ENCODE peak calls at places on chromosome 1, in four cellular contexts. G, A, W and I are unnamed samples.
A peak's percentile ranks its signal among the peaks of the same experiment; 100 is the strongest.

GRCh38 chr1:178955391-178955954 is 70.2 kb upstream of the FAM20B start:
- DNase-seq in G (no peak), A (no peak), W (no peak), I (no peak)

GRCh38 chr1:24775348-24775747 is 30.1 kb downstream of the CLIC4 start:
- DNase-seq in G (no peak), A (no peak), W (no peak), I (no peak)

GRCh38 chr1:235513495-235514366 is 9.5 kb upstream of the B3GALNT2 start:
- DNase-seq in G (peak; percentile 78), A (peak; percentile 73), W (no peak), I (peak; percentile 41)

GRCh38 chr1:175043824-175044223 is 20.6 kb upstream of the MRPS14 start:
- DNase-seq in G (no peak), A (no peak), W (no peak), I (no peak)

GRCh38 chr1:154591206-154591605 is 16.8 kb downstream of the ADAR start:
- DNase-seq in G (no peak), A (no peak), W (no peak), I (no peak)

GRCh38 chr1:25028910-25029599 is 99.0 kb upstream of the RUNX3 start:
- DNase-seq in G (no peak), A (no peak), W (no peak), I (no peak)

GRCh38 chr1:206706298-206706791 is 21.6 kb downstream of the MAPKAPK2 start:
- DNase-seq in G (peak; percentile 83), A (peak; percentile 92), W (no peak), I (peak; percentile 22)

GRCh38 chr1:44576456-44577150 is 97.7 kb downstream of the TMEM53 start:
- DNase-seq in G (no peak), A (no peak), W (no peak), I (no peak)

GRCh38 chr1:74162333-74162732 is 35.6 kb downstream of the LRRIQ3 start:
- DNase-seq in G (no peak), A (peak; percentile 59), W (no peak), I (no peak)

GRCh38 chr1:76337777-76338176 is 263.2 kb downstream of the ST6GALNAC3 start:
- DNase-seq in G (no peak), A (no peak), W (no peak), I (no peak)

GRCh38 chr1:184489908-184490307 is 103.1 kb downstream of the C1orf21 start:
- DNase-seq in G (no peak), A (no peak), W (no peak), I (peak; percentile 45)

GRCh38 chr1:53541761-53542550 is 82.8 kb downstream of the DMRTB1 start:
- DNase-seq in G (peak; percentile 91), A (peak; percentile 90), W (peak; percentile 65), I (peak; percentile 73)

GRCh38 chr1:182595641-182596240 is 6.7 kb upstream of the RNASEL start:
- DNase-seq in G (peak; percentile 69), A (peak; percentile 69), W (peak; percentile 72), I (peak; percentile 82)

GRCh38 chr1:87473203-87473661 is 144.6 kb downstream of the LMO4 start:
- DNase-seq in G (no peak), A (no peak), W (no peak), I (peak; percentile 60)

GRCh38 chr1:229370601-229371021 is 27.8 kb upstream of the CCSAP start:
- DNase-seq in G (no peak), A (no peak), W (no peak), I (no peak)

GRCh38 chr1:212703991-212704564 is 4.4 kb upstream of the BATF3 start:
- DNase-seq in G (no peak), A (no peak), W (no peak), I (no peak)

GRCh38 chr1:212549503-212550017 is 59.0 kb upstream of the ATF3 start:
- DNase-seq in G (no peak), A (no peak), W (no peak), I (no peak)

GRCh38 chr1:206094024-206094423 is 23.2 kb downstream of the AVPR1B start:
- DNase-seq in G (no peak), A (no peak), W (no peak), I (no peak)

GRCh38 chr1:28097100-28097472 is 8.7 kb upstream of the EYA3 start:
- DNase-seq in G (no peak), A (no peak), W (no peak), I (no peak)

GRCh38 chr1:153532161-153532560 is 3.6 kb downstream of the S100A6 start:
- DNase-seq in G (no peak), A (no peak), W (no peak), I (no peak)

GRCh38 chr1:36964830-36965229 is 69.5 kb downstream of the GRIK3 start:
- DNase-seq in G (no peak), A (no peak), W (no peak), I (no peak)

GRCh38 chr1:54069792-54070548 is 16.6 kb downstream of the TCEANC2 start:
- DNase-seq in G (peak; percentile 76), A (peak; percentile 67), W (no peak), I (peak; percentile 38)

GRCh38 chr1:211241071-211241470 is 18.1 kb upstream of the RCOR3 start:
- DNase-seq in G (no peak), A (no peak), W (no peak), I (peak; percentile 55)

GRCh38 chr1:173887627-173888026 is 19.4 kb downstream of the ZBTB37 start:
- DNase-seq in G (no peak), A (no peak), W (no peak), I (peak; percentile 60)

GRCh38 chr1:47228644-47229030 is 3.4 kb downstream of the TAL1 start:
- DNase-seq in G (no peak), A (no peak), W (no peak), I (no peak)

GRCh38 chr1:4380564-4381168 is 273.7 kb upstream of the AJAP1 start:
- DNase-seq in G (no peak), A (no peak), W (no peak), I (no peak)

GRCh38 chr1:234613128-234613875 is 3.3 kb upstream of the IRF2BP2 start:
- DNase-seq in G (peak; percentile 94), A (peak; percentile 92), W (no peak), I (peak; percentile 92)

GRCh38 chr1:185156321-185156853 is 366 bp downstream of the TRMT1L start:
- DNase-seq in G (peak; percentile 63), A (no peak), W (no peak), I (no peak)

GRCh38 chr1:24927886-24928630 is 2.0 kb downstream of the RUNX3 start:
- DNase-seq in G (peak; percentile 41), A (no peak), W (no peak), I (no peak)

GRCh38 chr1:14784790-14785773 is 186.6 kb downstream of the KAZN start:
- DNase-seq in G (no peak), A (no peak), W (no peak), I (no peak)

GRCh38 chr1:20233866-20234265 is 47.5 kb upstream of the PLA2G2C start:
- DNase-seq in G (no peak), A (no peak), W (no peak), I (no peak)

GRCh38 chr1:118717893-118718292 is 270.2 kb downstream of the TBX15 start:
- DNase-seq in G (no peak), A (no peak), W (no peak), I (no peak)

GRCh38 chr1:40532062-40532389 is 589 bp downstream of the ZNF684 start:
- DNase-seq in G (no peak), A (no peak), W (no peak), I (no peak)
- H2AFZ ChIP-seq in G (peak overlapping the region; percentile 74), A (peak overlapping the region; percentile 97), W (no peak overlapping the region), I (peak overlapping the region; percentile 84)

DNA sequence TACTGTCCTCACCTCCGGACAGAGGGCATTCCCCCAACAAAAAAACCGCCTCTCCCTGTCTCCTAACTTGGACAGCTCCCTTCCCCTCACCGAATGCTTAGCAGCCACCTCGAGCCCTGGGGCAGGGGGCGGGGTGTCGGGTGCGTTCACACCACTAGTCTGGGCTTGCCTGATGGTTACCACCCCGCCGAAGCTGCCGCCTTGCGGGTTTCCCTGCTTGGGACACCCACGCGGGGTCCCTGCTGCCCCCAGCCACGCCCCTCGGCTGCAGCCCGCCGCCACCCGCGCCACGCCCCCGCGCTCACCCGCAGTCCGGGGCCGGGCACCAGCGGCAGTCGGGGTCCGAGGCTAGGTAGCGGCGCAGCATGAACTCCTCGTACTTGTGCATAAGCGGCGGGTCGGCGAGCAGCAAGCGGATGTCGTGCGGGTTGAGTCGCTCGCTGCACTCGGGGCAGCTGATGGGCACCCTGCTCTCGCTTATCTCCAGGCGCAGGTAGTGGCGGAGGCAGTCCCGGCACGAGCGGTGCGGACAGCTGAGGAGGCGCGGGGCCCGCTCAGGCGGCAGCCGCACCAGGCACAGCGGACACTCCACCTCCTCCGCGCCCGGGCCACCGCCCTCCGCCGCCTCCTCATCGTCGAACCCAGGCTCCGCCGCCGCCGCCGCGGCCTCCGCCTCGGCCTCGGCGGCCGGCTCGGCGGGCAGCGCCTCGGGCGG is 706 bp downstream of the RNF19B start:
- DNase-seq in G (peak; percentile 62), A (peak; percentile 33), W (peak; percentile 78), I (peak; percentile 87)
- H4K8ac ChIP-seq in G (peak overlapping the region; percentile 57), A (no peak overlapping the region), W (no peak overlapping the region), I (peak overlapping the region; percentile 24)

GRCh38 chr1:156599811-156600210 is 1.5 kb downstream of the GPATCH4 start:
- DNase-seq in G (peak; percentile 50), A (no peak), W (no peak), I (no peak)
- H3K9ac ChIP-seq in G (no peak overlapping the region), A (no peak overlapping the region), W (no peak overlapping the region), I (no peak overlapping the region)

DNA sequence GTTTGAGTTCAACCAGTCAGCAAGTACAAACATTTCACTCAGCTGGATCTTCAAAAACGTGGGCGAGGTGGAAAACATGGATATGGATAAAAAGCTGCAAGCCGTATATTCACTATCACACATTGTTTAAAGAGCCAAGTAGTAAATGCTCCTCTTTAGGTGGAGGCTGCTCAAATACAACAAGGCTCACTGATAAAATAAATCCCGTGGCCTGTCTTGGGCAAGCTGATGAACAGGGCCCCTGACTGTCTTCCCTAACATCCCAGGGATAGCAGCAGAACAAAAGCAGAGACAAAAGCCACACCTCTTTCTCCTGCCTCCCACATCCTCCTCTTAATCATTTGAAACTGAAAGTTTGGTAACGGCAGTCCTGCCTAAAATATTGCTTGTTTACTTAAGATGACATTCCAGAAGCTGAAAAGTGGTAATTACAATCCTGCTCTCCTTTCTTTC is 357.7 kb downstream of the TTLL7 start:
- DNase-seq in G (peak; percentile 70), A (no peak), W (peak; percentile 28), I (no peak)
- H2AFZ ChIP-seq in G (no peak overlapping the region), A (no peak overlapping the region), W (peak overlapping the region; percentile 45), I (no peak overlapping the region)

GRCh38 chr1:11592752-11593151 is 61.5 kb downstream of the FBXO2 start:
- DNase-seq in G (no peak), A (no peak), W (no peak), I (no peak)
- H4K8ac ChIP-seq in G (no peak overlapping the region), A (no peak overlapping the region), W (no peak overlapping the region), I (no peak overlapping the region)

DNA sequence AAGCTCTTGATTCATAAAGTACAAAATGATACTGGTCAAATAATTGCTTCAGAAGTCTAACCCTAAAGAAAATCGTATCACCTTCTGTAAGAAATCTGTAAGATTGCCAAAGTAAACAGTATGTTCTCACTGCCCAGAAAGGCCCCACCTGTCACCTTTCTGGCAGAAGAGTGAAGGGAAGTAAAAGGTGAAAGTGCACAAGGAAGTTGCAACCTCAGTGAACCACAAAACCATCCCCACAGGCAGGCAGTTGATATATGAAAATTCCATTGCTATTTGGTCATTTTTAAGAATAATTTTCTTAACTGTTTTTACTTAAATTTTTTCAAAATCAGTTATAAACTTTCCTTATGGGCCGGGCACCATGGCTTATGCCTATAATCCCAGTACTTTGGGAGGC is 48.5 kb upstream of the FBXO28 start:
- DNase-seq in G (no peak), A (peak; percentile 79), W (no peak), I (no peak)
- H3K9ac ChIP-seq in G (no peak overlapping the region), A (no peak overlapping the region), W (no peak overlapping the region), I (no peak overlapping the region)